ENCODE peak calls at places on chromosomes 11 and 22, in four cellular contexts. One of them, this sample, is unnamed.

GRCh38 chr11:3905080-3905953 is 49.9 kb downstream of the STIM1 start:
- DNase-seq in NCI-H1092: no peak
- DNase-seq in AML-193: peak
- DNase-seq in stimulated activated naive CD4-positive, alpha-beta T cell treated with Interleukin-2 at 50 U/mL for 16 hours: peak
- DNase-seq in this sample: peak

GRCh38 chr22:19754701-19755144 is 5.9 kb upstream of the TBX1 start:
- DNase-seq in NCI-H1092: no peak
- DNase-seq in AML-193: no peak
- DNase-seq in stimulated activated naive CD4-positive, alpha-beta T cell treated with Interleukin-2 at 50 U/mL for 16 hours: no peak
- DNase-seq in this sample: no peak

GRCh38 chr11:128890543-128891409 is at the start of gene KCNJ5:
- DNase-seq in NCI-H1092: peak
- DNase-seq in AML-193: no peak
- DNase-seq in stimulated activated naive CD4-positive, alpha-beta T cell treated with Interleukin-2 at 50 U/mL for 16 hours: no peak
- DNase-seq in this sample: no peak

GRCh38 chr22:26610983-26611382 is 6.8 kb downstream of the CRYBB1 start:
- DNase-seq in NCI-H1092: no peak
- DNase-seq in AML-193: no peak
- DNase-seq in stimulated activated naive CD4-positive, alpha-beta T cell treated with Interleukin-2 at 50 U/mL for 16 hours: no peak
- DNase-seq in this sample: no peak

GRCh38 chr22:35784633-35785032 is 67.0 kb downstream of the APOL5 start:
- DNase-seq in NCI-H1092: no peak
- DNase-seq in AML-193: no peak
- DNase-seq in stimulated activated naive CD4-positive, alpha-beta T cell treated with Interleukin-2 at 50 U/mL for 16 hours: no peak
- DNase-seq in this sample: no peak

GRCh38 chr22:37711490-37711889 is 14.6 kb downstream of the TRIOBP start:
- DNase-seq in NCI-H1092: no peak
- DNase-seq in AML-193: no peak
- DNase-seq in stimulated activated naive CD4-positive, alpha-beta T cell treated with Interleukin-2 at 50 U/mL for 16 hours: no peak
- DNase-seq in this sample: no peak

GRCh38 chr22:37417737-37418348 is 9.4 kb downstream of the ELFN2 start:
- DNase-seq in NCI-H1092: no peak
- DNase-seq in AML-193: no peak
- DNase-seq in stimulated activated naive CD4-positive, alpha-beta T cell treated with Interleukin-2 at 50 U/mL for 16 hours: no peak
- DNase-seq in this sample: no peak

GRCh38 chr11:34641981-34642380 is 21.1 kb downstream of the EHF start:
- DNase-seq in NCI-H1092: no peak
- DNase-seq in AML-193: no peak
- DNase-seq in stimulated activated naive CD4-positive, alpha-beta T cell treated with Interleukin-2 at 50 U/mL for 16 hours: no peak
- DNase-seq in this sample: no peak

GRCh38 chr11:128488471-128488870 is 98.9 kb downstream of the ETS1 start:
- DNase-seq in NCI-H1092: no peak
- DNase-seq in AML-193: peak
- DNase-seq in stimulated activated naive CD4-positive, alpha-beta T cell treated with Interleukin-2 at 50 U/mL for 16 hours: no peak
- DNase-seq in this sample: no peak

GRCh38 chr11:130439160-130439519 is 9.3 kb upstream of the ADAMTS15 start:
- DNase-seq in NCI-H1092: no peak
- DNase-seq in AML-193: peak
- DNase-seq in stimulated activated naive CD4-positive, alpha-beta T cell treated with Interleukin-2 at 50 U/mL for 16 hours: no peak
- DNase-seq in this sample: peak

GRCh38 chr11:6476571-6476970 is 2.8 kb upstream of the TRIM3 start:
- DNase-seq in NCI-H1092: no peak
- DNase-seq in AML-193: no peak
- DNase-seq in stimulated activated naive CD4-positive, alpha-beta T cell treated with Interleukin-2 at 50 U/mL for 16 hours: no peak
- DNase-seq in this sample: no peak

GRCh38 chr11:104968365-104968855 is at the start of gene CASP4:
- DNase-seq in NCI-H1092: no peak
- DNase-seq in AML-193: peak
- DNase-seq in stimulated activated naive CD4-positive, alpha-beta T cell treated with Interleukin-2 at 50 U/mL for 16 hours: no peak
- DNase-seq in this sample: no peak

GRCh38 chr11:87443707-87444106 is 406.0 kb downstream of the TMEM135 start:
- DNase-seq in NCI-H1092: no peak
- DNase-seq in AML-193: no peak
- DNase-seq in stimulated activated naive CD4-positive, alpha-beta T cell treated with Interleukin-2 at 50 U/mL for 16 hours: no peak
- DNase-seq in this sample: no peak

GRCh38 chr11:66933508-66933907 is 24.7 kb downstream of the PC start:
- DNase-seq in NCI-H1092: no peak
- DNase-seq in AML-193: no peak
- DNase-seq in stimulated activated naive CD4-positive, alpha-beta T cell treated with Interleukin-2 at 50 U/mL for 16 hours: no peak
- DNase-seq in this sample: no peak

This sample was measured in T-helper 2 cell treated with Interferon-gamma antibody and Interleukin-4, amounts not matched to agents 5 μg/mL and 100 μg/mL, for 36 hours.